ENCODE peak calls at places on chromosomes 6 and 20, in five cellular contexts. K, S, U, X and Q are unnamed samples. For H3K27me3, the result is how much of the 10 kb centered on the place peaks cover.

GRCh38 chr6:13422601-13423247 is 64.7 kb downstream of the GFOD1 start:
- DNase-seq in U (peak), K (no peak), X (peak), S (peak), Q (peak)

GRCh38 chr6:158879180-158879579 is 60.0 kb upstream of the EZR start:
- DNase-seq in S (peak), X (no peak), U (no peak), K (no peak), Q (no peak)

GRCh38 chr6:154343473-154344308 is 12.9 kb downstream of the IPCEF1 start:
- DNase-seq in X (peak), S (peak), U (peak), K (peak), Q (peak)

GRCh38 chr6:42915737-42916136 is at the start of gene PTCRA:
- DNase-seq in K (no peak), S (no peak), U (no peak), X (no peak), Q (no peak)

GRCh38 chr6:72182337-72183246 is 296.2 kb downstream of the RIMS1 start:
- DNase-seq in U (peak), S (peak), K (peak), X (peak), Q (peak)

GRCh38 chr20:45318386-45318939 is 10.4 kb upstream of the MATN4 start:
- DNase-seq in U (no peak), X (no peak), S (no peak), K (no peak), Q (no peak)

GRCh38 chr6:151015320-151015719 is 149.8 kb downstream of the MTHFD1L start:
- DNase-seq in X (peak), K (no peak), U (no peak), S (no peak), Q (no peak)

GRCh38 chr6:112560651-112561050 is 213.5 kb downstream of the RFPL4B start:
- DNase-seq in X (no peak), U (no peak), S (peak), K (no peak), Q (no peak)

GRCh38 chr6:141326426-141326825 is 806.3 kb upstream of the GJE1 start:
- DNase-seq in S (peak), K (peak), U (peak), X (peak), Q (no peak)

GRCh38 chr20:56247954-56248782 is at the start of gene MC3R:
- DNase-seq in X (peak), U (peak), S (peak), K (peak), Q (peak)

GRCh38 chr6:12324741-12325140 is 34.6 kb downstream of the EDN1 start:
- DNase-seq in K (peak), S (peak), X (no peak), U (no peak), Q (no peak)

GRCh38 chr20:63495771-63496403 is 3.0 kb downstream of the EEF1A2 start:
- DNase-seq in S (peak), U (peak), K (peak), X (peak), Q (peak)

GRCh38 chr6:30781697-30782424 is 37.5 kb upstream of the IER3 start:
- DNase-seq in S (peak), U (peak), K (peak), X (peak), Q (no peak)

GRCh38 chr6:35299674-35300073 is 2.1 kb downstream of the DEF6 start:
- DNase-seq in S (no peak), X (no peak), K (no peak), U (no peak), Q (no peak)

GRCh38 chr6:6980999-6981581 is 126.7 kb upstream of the RREB1 start:
- DNase-seq in S (no peak), K (no peak), X (no peak), U (no peak), Q (no peak)

GRCh38 chr6:26232950-26233607 is 131.9 kb upstream of the BTN3A2 start:
- DNase-seq in K (peak), S (no peak), U (peak), X (peak), Q (no peak)

GRCh38 chr6:5398530-5398929 is 137.2 kb downstream of the FARS2 start:
- DNase-seq in X (peak), K (peak), S (peak), U (peak), Q (no peak)

GRCh38 chr6:166166314-166167257 is 1.1 kb downstream of the TBXT start:
- DNase-seq in U (no peak), K (no peak), X (no peak), S (no peak), Q (peak)
- H3K27me3 ChIP-seq in U (half or more), K (under half), X (half or more), S (under half), Q (half or more)

GRCh38 chr20:41376349-41376748 is 9.7 kb upstream of the EMILIN3 start:
- DNase-seq in X (no peak), S (no peak), U (no peak), K (no peak), Q (no peak)
- H3K27me3 ChIP-seq in X (half or more), S (under half), U (under half), K (under half), Q (under half)

GRCh38 chr6:33788694-33789549 is at the start of gene LEMD2:
- DNase-seq in K (peak), X (peak), U (peak), S (peak), Q (peak)
- H3K27me3 ChIP-seq in K (under half), X (under half), U (under half), S (under half), Q (under half)

GRCh38 chr6:105990151-105990550 is 96.0 kb upstream of the PRDM1 start:
- DNase-seq in U (no peak), S (peak), K (peak), X (no peak), Q (no peak)
- H3K27me3 ChIP-seq in U (half or more), S (under half), K (under half), X (under half), Q (half or more)